ENCODE peak calls at places on chromosomes 3 and 15, in ten cellular contexts. One of them, this sample, is unnamed.

GRCh38 chr15:44662478-44663409 is 718 bp downstream of the SPG11 start:
- DNase-seq in cardiac fibroblast: peak; percentile 68
- DNase-seq in hepatocyte: peak; percentile 82
- DNase-seq in CD8-positive, alpha-beta T cell: peak; percentile 77
- DNase-seq in heart left ventricle: peak; percentile 84
- DNase-seq in breast epithelium: peak; percentile 53
- DNase-seq in aorta: peak; percentile 87
- DNase-seq in SJSA1: no peak
- DNase-seq in fibroblast of mammary gland: peak; percentile 61
- DNase-seq in Caco-2: peak; percentile 80
- DNase-seq in this sample: peak; percentile 73

GRCh38 chr3:30553641-30554316 is 52.6 kb upstream of the TGFBR2 start:
- DNase-seq in heart left ventricle: no peak
- DNase-seq in hepatocyte: no peak
- DNase-seq in aorta: no peak
- DNase-seq in Caco-2: no peak
- DNase-seq in CD8-positive, alpha-beta T cell: no peak
- DNase-seq in cardiac fibroblast: no peak
- DNase-seq in SJSA1: no peak
- DNase-seq in breast epithelium: no peak
- DNase-seq in fibroblast of mammary gland: peak; percentile 76
- DNase-seq in this sample: no peak

GRCh38 chr3:171173732-171174131 is 147.2 kb upstream of the SLC2A2 start:
- DNase-seq in breast epithelium: no peak
- DNase-seq in heart left ventricle: no peak
- DNase-seq in Caco-2: no peak
- DNase-seq in hepatocyte: peak; percentile 36
- DNase-seq in aorta: no peak
- DNase-seq in SJSA1: no peak
- DNase-seq in CD8-positive, alpha-beta T cell: no peak
- DNase-seq in cardiac fibroblast: no peak
- DNase-seq in fibroblast of mammary gland: no peak
- DNase-seq in this sample: no peak

GRCh38 chr3:71784914-71785593 is at the start of gene PROK2:
- DNase-seq in SJSA1: no peak
- DNase-seq in heart left ventricle: no peak
- DNase-seq in fibroblast of mammary gland: peak; percentile 1
- DNase-seq in CD8-positive, alpha-beta T cell: no peak
- DNase-seq in hepatocyte: peak; percentile 33
- DNase-seq in breast epithelium: no peak
- DNase-seq in cardiac fibroblast: no peak
- DNase-seq in aorta: peak; percentile 78
- DNase-seq in Caco-2: no peak
- DNase-seq in this sample: no peak

GRCh38 chr3:15899438-15899837 is 101.7 kb upstream of the ANKRD28 start:
- DNase-seq in cardiac fibroblast: peak; percentile 52
- DNase-seq in CD8-positive, alpha-beta T cell: no peak
- DNase-seq in SJSA1: peak; percentile 43
- DNase-seq in heart left ventricle: no peak
- DNase-seq in aorta: no peak
- DNase-seq in fibroblast of mammary gland: peak; percentile 87
- DNase-seq in Caco-2: no peak
- DNase-seq in breast epithelium: no peak
- DNase-seq in hepatocyte: no peak
- DNase-seq in this sample: no peak

GRCh38 chr3:130386604-130387263 is 41.3 kb downstream of the COL6A5 start:
- DNase-seq in Caco-2: no peak
- DNase-seq in cardiac fibroblast: peak; percentile 52
- DNase-seq in SJSA1: no peak
- DNase-seq in fibroblast of mammary gland: peak; percentile 29
- DNase-seq in hepatocyte: peak; percentile 13
- DNase-seq in breast epithelium: no peak
- DNase-seq in CD8-positive, alpha-beta T cell: no peak
- DNase-seq in heart left ventricle: no peak
- DNase-seq in aorta: no peak
- DNase-seq in this sample: no peak

GRCh38 chr3:169283902-169284451 is 379.5 kb downstream of the MECOM start:
- DNase-seq in fibroblast of mammary gland: no peak
- DNase-seq in hepatocyte: no peak
- DNase-seq in CD8-positive, alpha-beta T cell: no peak
- DNase-seq in breast epithelium: no peak
- DNase-seq in heart left ventricle: no peak
- DNase-seq in Caco-2: no peak
- DNase-seq in cardiac fibroblast: no peak
- DNase-seq in SJSA1: no peak
- DNase-seq in aorta: no peak
- DNase-seq in this sample: no peak

GRCh38 chr3:38575279-38575843 is 74.1 kb downstream of the SCN5A start:
- DNase-seq in cardiac fibroblast: no peak
- DNase-seq in fibroblast of mammary gland: no peak
- DNase-seq in SJSA1: no peak
- DNase-seq in CD8-positive, alpha-beta T cell: no peak
- DNase-seq in breast epithelium: no peak
- DNase-seq in aorta: no peak
- DNase-seq in heart left ventricle: no peak
- DNase-seq in Caco-2: no peak
- DNase-seq in hepatocyte: peak; percentile 1
- DNase-seq in this sample: no peak

GRCh38 chr3:67094167-67094566 is 96.1 kb downstream of the KBTBD8 start:
- DNase-seq in CD8-positive, alpha-beta T cell: no peak
- DNase-seq in fibroblast of mammary gland: no peak
- DNase-seq in aorta: no peak
- DNase-seq in cardiac fibroblast: no peak
- DNase-seq in SJSA1: no peak
- DNase-seq in hepatocyte: no peak
- DNase-seq in Caco-2: no peak
- DNase-seq in breast epithelium: no peak
- DNase-seq in heart left ventricle: no peak
- DNase-seq in this sample: no peak

GRCh38 chr3:99625643-99626414 is 12.6 kb upstream of the COL8A1 start:
- DNase-seq in Caco-2: no peak
- DNase-seq in fibroblast of mammary gland: peak; percentile 80
- DNase-seq in aorta: no peak
- DNase-seq in hepatocyte: no peak
- DNase-seq in CD8-positive, alpha-beta T cell: no peak
- DNase-seq in breast epithelium: no peak
- DNase-seq in cardiac fibroblast: no peak
- DNase-seq in heart left ventricle: no peak
- DNase-seq in SJSA1: peak; percentile 39
- DNase-seq in this sample: no peak

GRCh38 chr3:46542344-46542743 is 23.8 kb downstream of the LRRC2 start:
- DNase-seq in aorta: no peak
- DNase-seq in CD8-positive, alpha-beta T cell: no peak
- DNase-seq in Caco-2: no peak
- DNase-seq in cardiac fibroblast: no peak
- DNase-seq in fibroblast of mammary gland: no peak
- DNase-seq in heart left ventricle: no peak
- DNase-seq in breast epithelium: no peak
- DNase-seq in hepatocyte: no peak
- DNase-seq in SJSA1: peak; percentile 27
- DNase-seq in this sample: no peak

GRCh38 chr15:74203914-74204431 is 1.4 kb upstream of the STRA6 start:
- DNase-seq in hepatocyte: peak; percentile 64
- DNase-seq in heart left ventricle: no peak
- DNase-seq in aorta: peak; percentile 92
- DNase-seq in cardiac fibroblast: peak; percentile 87
- DNase-seq in breast epithelium: peak; percentile 24
- DNase-seq in SJSA1: no peak
- DNase-seq in Caco-2: no peak
- DNase-seq in CD8-positive, alpha-beta T cell: no peak
- DNase-seq in fibroblast of mammary gland: peak; percentile 72
- DNase-seq in this sample: peak; percentile 46

GRCh38 chr15:51629612-51630011 is 7.0 kb upstream of the DMXL2 start:
- DNase-seq in breast epithelium: no peak
- DNase-seq in Caco-2: no peak
- DNase-seq in SJSA1: no peak
- DNase-seq in hepatocyte: no peak
- DNase-seq in aorta: no peak
- DNase-seq in CD8-positive, alpha-beta T cell: no peak
- DNase-seq in heart left ventricle: no peak
- DNase-seq in cardiac fibroblast: peak; percentile 60
- DNase-seq in fibroblast of mammary gland: peak; percentile 42
- DNase-seq in this sample: no peak

GRCh38 chr15:74275957-74276356 is 39.8 kb downstream of the CCDC33 start:
- DNase-seq in cardiac fibroblast: no peak
- DNase-seq in hepatocyte: no peak
- DNase-seq in aorta: no peak
- DNase-seq in fibroblast of mammary gland: no peak
- DNase-seq in heart left ventricle: peak; percentile 55
- DNase-seq in SJSA1: no peak
- DNase-seq in breast epithelium: no peak
- DNase-seq in CD8-positive, alpha-beta T cell: no peak
- DNase-seq in Caco-2: no peak
- DNase-seq in this sample: peak; percentile 35

GRCh38 chr3:114221881-114222264 is 15.5 kb downstream of the ZNF80 start:
- DNase-seq in breast epithelium: no peak
- DNase-seq in SJSA1: no peak
- DNase-seq in aorta: no peak
- DNase-seq in Caco-2: no peak
- DNase-seq in cardiac fibroblast: no peak
- DNase-seq in heart left ventricle: no peak
- DNase-seq in fibroblast of mammary gland: no peak
- DNase-seq in hepatocyte: no peak
- DNase-seq in CD8-positive, alpha-beta T cell: no peak
- DNase-seq in this sample: no peak

GRCh38 chr3:114218578-114219185 is 18.7 kb downstream of the ZNF80 start:
- DNase-seq in breast epithelium: no peak
- DNase-seq in hepatocyte: no peak
- DNase-seq in cardiac fibroblast: no peak
- DNase-seq in Caco-2: no peak
- DNase-seq in aorta: no peak
- DNase-seq in CD8-positive, alpha-beta T cell: no peak
- DNase-seq in heart left ventricle: no peak
- DNase-seq in fibroblast of mammary gland: no peak
- DNase-seq in SJSA1: no peak
- DNase-seq in this sample: no peak

GRCh38 chr3:114221165-114221880 is 16.1 kb downstream of the ZNF80 start:
- DNase-seq in heart left ventricle: no peak
- DNase-seq in cardiac fibroblast: peak; percentile 91
- DNase-seq in aorta: no peak
- DNase-seq in CD8-positive, alpha-beta T cell: no peak
- DNase-seq in breast epithelium: no peak
- DNase-seq in fibroblast of mammary gland: no peak
- DNase-seq in hepatocyte: no peak
- DNase-seq in SJSA1: no peak
- DNase-seq in Caco-2: no peak
- DNase-seq in this sample: no peak

GRCh38 chr3:114218006-114218405 is 19.4 kb downstream of the ZNF80 start:
- DNase-seq in heart left ventricle: no peak
- DNase-seq in breast epithelium: no peak
- DNase-seq in Caco-2: no peak
- DNase-seq in CD8-positive, alpha-beta T cell: no peak
- DNase-seq in fibroblast of mammary gland: no peak
- DNase-seq in aorta: no peak
- DNase-seq in SJSA1: no peak
- DNase-seq in hepatocyte: no peak
- DNase-seq in cardiac fibroblast: peak; percentile 55
- DNase-seq in this sample: no peak

GRCh38 chr3:114219741-114220140 is 17.6 kb downstream of the ZNF80 start:
- DNase-seq in aorta: no peak
- DNase-seq in SJSA1: no peak
- DNase-seq in hepatocyte: no peak
- DNase-seq in cardiac fibroblast: no peak
- DNase-seq in fibroblast of mammary gland: no peak
- DNase-seq in breast epithelium: no peak
- DNase-seq in Caco-2: no peak
- DNase-seq in heart left ventricle: no peak
- DNase-seq in CD8-positive, alpha-beta T cell: no peak
- DNase-seq in this sample: no peak
- H3K4me3 ChIP-seq in aorta: no peak overlapping the region
- H3K4me3 ChIP-seq in SJSA1: no peak overlapping the region
- H3K4me3 ChIP-seq in hepatocyte: no peak overlapping the region
- H3K4me3 ChIP-seq in cardiac fibroblast: no peak overlapping the region
- H3K4me3 ChIP-seq in fibroblast of mammary gland: no peak overlapping the region
- H3K4me3 ChIP-seq in breast epithelium: no peak overlapping the region
- H3K4me3 ChIP-seq in Caco-2: no peak overlapping the region
- H3K4me3 ChIP-seq in heart left ventricle: no peak overlapping the region
- H3K4me3 ChIP-seq in CD8-positive, alpha-beta T cell: no peak overlapping the region
- H3K4me3 ChIP-seq in this sample: no peak overlapping the region

DNA sequence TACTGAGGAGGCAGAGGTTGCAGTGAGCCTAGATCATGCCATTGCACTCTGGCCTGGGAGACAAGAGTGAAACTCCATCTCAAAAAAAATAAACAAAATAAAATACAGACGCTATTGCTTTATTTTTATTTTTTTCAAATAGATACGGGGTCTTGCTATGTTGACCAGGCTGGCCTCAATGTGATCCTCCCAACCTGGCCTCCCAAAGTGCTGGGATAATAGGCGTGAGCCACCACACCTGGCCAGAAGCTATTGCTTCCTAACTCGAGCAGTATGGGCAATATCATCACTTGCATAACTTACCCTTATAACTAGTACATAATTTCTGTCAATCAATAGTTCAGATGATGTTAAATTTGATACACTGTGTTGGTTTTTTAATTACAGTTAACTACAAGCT is 3.0 kb downstream of the ARF4 start:
- DNase-seq in fibroblast of mammary gland: no peak
- DNase-seq in breast epithelium: no peak
- DNase-seq in hepatocyte: no peak
- DNase-seq in aorta: no peak
- DNase-seq in SJSA1: no peak
- DNase-seq in heart left ventricle: no peak
- DNase-seq in CD8-positive, alpha-beta T cell: no peak
- DNase-seq in Caco-2: no peak
- DNase-seq in cardiac fibroblast: no peak
- DNase-seq in this sample: no peak
- H3K4me3 ChIP-seq in fibroblast of mammary gland: peak overlapping the region; percentile 86
- H3K4me3 ChIP-seq in breast epithelium: no peak overlapping the region
- H3K4me3 ChIP-seq in hepatocyte: peak overlapping the region; percentile 77
- H3K4me3 ChIP-seq in aorta: no peak overlapping the region
- H3K4me3 ChIP-seq in SJSA1: no peak overlapping the region
- H3K4me3 ChIP-seq in heart left ventricle: peak overlapping the region; percentile 96
- H3K4me3 ChIP-seq in CD8-positive, alpha-beta T cell: no peak overlapping the region
- H3K4me3 ChIP-seq in Caco-2: no peak overlapping the region
- H3K4me3 ChIP-seq in cardiac fibroblast: peak overlapping the region; percentile 100
- H3K4me3 ChIP-seq in this sample: peak overlapping the region; percentile 70

GRCh38 chr3:159779883-159780282 is 208.8 kb upstream of the IL12A start:
- DNase-seq in SJSA1: no peak
- DNase-seq in cardiac fibroblast: no peak
- DNase-seq in breast epithelium: no peak
- DNase-seq in fibroblast of mammary gland: no peak
- DNase-seq in hepatocyte: no peak
- DNase-seq in CD8-positive, alpha-beta T cell: no peak
- DNase-seq in heart left ventricle: no peak
- DNase-seq in Caco-2: no peak
- DNase-seq in aorta: no peak
- DNase-seq in this sample: no peak
- H3K4me3 ChIP-seq in SJSA1: no peak overlapping the region
- H3K4me3 ChIP-seq in cardiac fibroblast: no peak overlapping the region
- H3K4me3 ChIP-seq in breast epithelium: no peak overlapping the region
- H3K4me3 ChIP-seq in fibroblast of mammary gland: no peak overlapping the region
- H3K4me3 ChIP-seq in hepatocyte: no peak overlapping the region
- H3K4me3 ChIP-seq in CD8-positive, alpha-beta T cell: no peak overlapping the region
- H3K4me3 ChIP-seq in heart left ventricle: no peak overlapping the region
- H3K4me3 ChIP-seq in Caco-2: no peak overlapping the region
- H3K4me3 ChIP-seq in aorta: no peak overlapping the region
- H3K4me3 ChIP-seq in this sample: no peak overlapping the region

DNA sequence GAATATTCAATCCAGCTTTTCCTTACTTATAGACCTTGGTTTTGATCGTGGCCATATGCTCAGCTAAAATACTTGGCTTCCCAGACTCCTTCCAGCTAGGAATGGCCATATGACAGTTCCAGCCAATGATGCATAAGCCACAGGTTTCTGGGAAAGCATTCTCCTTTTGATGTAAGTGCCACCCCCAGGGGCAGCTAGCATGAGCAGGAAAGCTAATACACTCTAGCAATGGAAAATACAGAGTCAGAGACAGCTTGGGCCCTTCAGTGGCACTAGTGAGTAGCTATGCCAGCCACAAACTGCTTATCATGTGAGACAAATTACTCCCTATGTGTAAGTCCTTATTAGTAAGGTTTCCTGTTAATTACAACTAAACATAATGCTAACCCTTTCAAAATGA is 26.7 kb downstream of the TBC1D2B start:
- DNase-seq in breast epithelium: no peak
- DNase-seq in hepatocyte: no peak
- DNase-seq in cardiac fibroblast: no peak
- DNase-seq in aorta: no peak
- DNase-seq in CD8-positive, alpha-beta T cell: no peak
- DNase-seq in Caco-2: no peak
- DNase-seq in fibroblast of mammary gland: peak; percentile 35
- DNase-seq in heart left ventricle: no peak
- DNase-seq in SJSA1: no peak
- DNase-seq in this sample: no peak
- H3K4me3 ChIP-seq in breast epithelium: no peak overlapping the region
- H3K4me3 ChIP-seq in hepatocyte: no peak overlapping the region
- H3K4me3 ChIP-seq in cardiac fibroblast: no peak overlapping the region
- H3K4me3 ChIP-seq in aorta: no peak overlapping the region
- H3K4me3 ChIP-seq in CD8-positive, alpha-beta T cell: no peak overlapping the region
- H3K4me3 ChIP-seq in Caco-2: no peak overlapping the region
- H3K4me3 ChIP-seq in fibroblast of mammary gland: no peak overlapping the region
- H3K4me3 ChIP-seq in heart left ventricle: no peak overlapping the region
- H3K4me3 ChIP-seq in SJSA1: no peak overlapping the region
- H3K4me3 ChIP-seq in this sample: no peak overlapping the region

This sample was measured in left lung.